ENCODE peak calls at places on chromosomes 5 and 9, in eight cellular contexts. W, S, V, Z, I, P, G and R are unnamed samples. For H3K27me3, the result is how much of the 10 kb centered on the place peaks cover.

GRCh38 chr9:105964171-105964570 is 269.8 kb downstream of the TMEM38B start:
- DNase-seq in W (no peak), S (no peak), V (no peak), Z (no peak), I (no peak), P (no peak), G (no peak), R (no peak)

GRCh38 chr9:126419475-126419874 is 92.8 kb downstream of the MVB12B start:
- DNase-seq in W (no peak), S (no peak), V (peak), Z (no peak), I (no peak), P (no peak), G (no peak), R (no peak)

GRCh38 chr5:174724484-174725260 is at the start of gene MSX2:
- DNase-seq in W (peak), S (peak), V (peak), Z (no peak), I (peak), P (peak), G (no peak), R (peak)

GRCh38 chr5:131634666-131634995 is 398 bp downstream of the RAPGEF6 start:
- DNase-seq in W (no peak), S (no peak), V (no peak), Z (no peak), I (no peak), P (peak), G (peak), R (peak)

GRCh38 chr5:112668016-112668415 is 69.7 kb upstream of the APC start:
- DNase-seq in W (no peak), S (peak), V (no peak), Z (no peak), I (no peak), P (no peak), G (no peak), R (no peak)

GRCh38 chr5:42268630-42269029 is 154.6 kb upstream of the GHR start:
- DNase-seq in W (no peak), S (no peak), V (no peak), Z (no peak), I (no peak), P (no peak), G (peak), R (no peak)

GRCh38 chr5:136200130-136200529 is 7.2 kb upstream of the SMIM32 start:
- DNase-seq in W (no peak), S (no peak), V (no peak), Z (no peak), I (no peak), P (peak), G (no peak), R (peak)

GRCh38 chr9:79447760-79448159 is 124.0 kb upstream of the TLE4 start:
- DNase-seq in W (no peak), S (no peak), V (no peak), Z (no peak), I (no peak), P (no peak), G (no peak), R (no peak)

GRCh38 chr5:170313344-170313743 is 15.8 kb upstream of the LCP2 start:
- DNase-seq in W (no peak), S (no peak), V (no peak), Z (peak), I (no peak), P (no peak), G (no peak), R (no peak)

GRCh38 chr5:54009828-54010227 is 300.5 kb downstream of the ARL15 start:
- DNase-seq in W (no peak), S (no peak), V (no peak), Z (no peak), I (no peak), P (no peak), G (no peak), R (peak)

GRCh38 chr9:17799383-17799782 is 220.5 kb downstream of the SH3GL2 start:
- DNase-seq in W (no peak), S (no peak), V (no peak), Z (no peak), I (no peak), P (no peak), G (no peak), R (no peak)

GRCh38 chr5:71706906-71707305 is 12.2 kb upstream of the CARTPT start:
- DNase-seq in W (no peak), S (no peak), V (no peak), Z (no peak), I (no peak), P (no peak), G (no peak), R (no peak)

GRCh38 chr5:134989291-134989830 is 21.7 kb downstream of the CATSPER3 start:
- DNase-seq in W (no peak), S (no peak), V (no peak), Z (no peak), I (no peak), P (no peak), G (no peak), R (no peak)

GRCh38 chr5:96649938-96650540 is 12.1 kb upstream of the CAST start:
- DNase-seq in W (no peak), S (no peak), V (no peak), Z (no peak), I (no peak), P (no peak), G (no peak), R (no peak)

GRCh38 chr9:134236935-134237629 is 72.7 kb upstream of the RNU6ATAC start:
- DNase-seq in W (no peak), S (no peak), V (no peak), Z (no peak), I (no peak), P (no peak), G (no peak), R (no peak)

GRCh38 chr5:110734101-110734500 is 4.7 kb upstream of the SLC25A46 start:
- DNase-seq in W (no peak), S (no peak), V (no peak), Z (no peak), I (no peak), P (no peak), G (no peak), R (no peak)

GRCh38 chr9:70935856-70936255 is 185.6 kb downstream of the TRPM3 start:
- DNase-seq in W (no peak), S (no peak), V (no peak), Z (no peak), I (no peak), P (no peak), G (no peak), R (no peak)

GRCh38 chr5:80246995-80247729 is 8.7 kb downstream of the SERINC5 start:
- DNase-seq in W (peak), S (peak), V (peak), Z (no peak), I (no peak), P (peak), G (no peak), R (peak)

GRCh38 chr9:24487250-24487861 is 58.3 kb downstream of the IZUMO3 start:
- DNase-seq in W (no peak), S (no peak), V (no peak), Z (no peak), I (no peak), P (no peak), G (no peak), R (no peak)

GRCh38 chr9:136561779-136562178 is 15.9 kb upstream of the NOTCH1 start:
- DNase-seq in W (no peak), S (no peak), V (peak), Z (no peak), I (no peak), P (no peak), G (no peak), R (no peak)

DNA sequence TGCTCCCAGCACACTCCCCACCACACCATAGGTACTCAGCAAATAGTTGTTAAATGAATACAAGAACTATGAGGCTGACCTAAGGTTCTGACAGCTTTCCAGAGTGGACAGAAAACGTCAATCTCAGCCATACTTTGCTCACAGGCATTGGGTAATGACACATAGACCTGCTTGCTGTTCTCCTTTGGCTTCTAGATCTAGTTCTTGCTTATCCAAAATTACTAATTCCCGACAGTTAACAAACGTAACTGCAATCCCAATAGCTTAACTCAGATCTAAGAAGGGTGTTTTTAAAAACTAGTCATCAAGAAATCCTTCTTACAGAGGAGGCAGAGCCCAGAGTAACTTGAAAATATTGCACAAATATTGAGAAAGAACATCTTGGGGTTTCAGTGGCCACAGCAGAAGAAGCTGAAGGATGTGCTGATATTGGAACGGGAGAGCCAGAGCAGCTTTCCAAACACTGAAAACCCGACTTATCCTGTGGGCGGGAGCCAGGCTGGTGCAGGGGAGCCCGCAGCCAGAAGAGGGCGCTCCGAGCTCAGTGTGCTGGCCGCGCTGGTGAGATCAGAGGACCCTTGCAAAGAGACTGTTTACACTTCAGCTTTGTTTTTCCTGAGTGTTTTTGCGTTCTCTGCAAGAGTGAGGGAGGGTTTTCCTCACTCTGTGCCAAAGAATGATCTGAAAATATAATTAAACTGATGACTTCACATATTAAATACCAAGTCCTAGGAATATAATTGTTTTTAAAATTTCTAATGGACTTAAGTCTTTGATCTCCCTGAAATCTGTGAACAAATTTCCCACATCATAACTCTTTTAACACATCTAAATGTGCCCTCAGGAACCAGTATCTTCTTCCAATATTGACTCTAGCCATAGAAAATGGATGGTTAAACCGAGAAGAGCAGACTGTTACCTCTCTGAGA is 30.3 kb downstream of the FGF1 start:
- DNase-seq in W (peak), S (peak), V (peak), Z (peak), I (peak), P (peak), G (peak), R (peak)
- H3K27me3 ChIP-seq in W (under half), S (under half), V (under half), Z (under half), I (under half), P (under half), G (under half), R (under half)

GRCh38 chr5:51377151-51378060 is 5.8 kb upstream of the ISL1 start:
- DNase-seq in W (no peak), S (no peak), V (no peak), Z (no peak), I (no peak), P (no peak), G (no peak), R (no peak)
- H3K27me3 ChIP-seq in W (under half), S (half or more), V (under half), Z (under half), I (under half), P (under half), G (under half), R (half or more)

DNA sequence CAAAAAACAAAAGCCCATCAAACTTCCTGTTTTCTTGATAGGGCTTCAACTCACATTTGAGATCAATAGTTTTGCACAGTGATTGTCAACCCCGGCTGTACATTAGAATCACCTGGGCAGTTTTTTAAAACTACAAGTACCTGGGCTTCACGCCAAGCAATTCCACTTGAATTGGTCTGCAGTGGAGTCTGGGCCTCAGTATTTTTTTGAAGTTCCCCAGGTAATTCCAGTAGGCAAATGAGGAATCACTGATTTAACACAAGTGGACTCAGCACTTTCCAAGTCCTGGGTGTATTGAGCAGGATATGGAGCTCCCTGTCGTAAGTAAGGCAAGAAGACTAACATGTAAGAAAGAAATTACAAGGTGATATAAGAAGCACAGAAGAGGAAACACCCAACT is 14.8 kb upstream of the SMIM15 start:
- DNase-seq in W (no peak), S (no peak), V (no peak), Z (no peak), I (no peak), P (no peak), G (no peak), R (no peak)
- H3K27me3 ChIP-seq in W (under half), S (under half), V (under half), Z (under half), I (under half), P (under half), G (under half), R (under half)

GRCh38 chr5:73379435-73379834 is 69.1 kb downstream of the FOXD1 start:
- DNase-seq in W (no peak), S (no peak), V (no peak), Z (no peak), I (no peak), P (no peak), G (no peak), R (no peak)
- H3K27me3 ChIP-seq in W (under half), S (under half), V (under half), Z (half or more), I (under half), P (under half), G (under half), R (under half)

GRCh38 chr5:79186455-79186854 is 49.5 kb upstream of the JMY start:
- DNase-seq in W (no peak), S (no peak), V (no peak), Z (no peak), I (no peak), P (no peak), G (no peak), R (no peak)

GRCh38 chr5:79191457-79191856 is 44.5 kb upstream of the JMY start:
- DNase-seq in W (no peak), S (no peak), V (no peak), Z (no peak), I (no peak), P (no peak), G (no peak), R (peak)

GRCh38 chr5:79193643-79194042 is 42.3 kb upstream of the JMY start:
- DNase-seq in W (no peak), S (no peak), V (no peak), Z (peak), I (no peak), P (no peak), G (no peak), R (no peak)

GRCh38 chr5:79189439-79190234 is 46.3 kb upstream of the JMY start:
- DNase-seq in W (no peak), S (no peak), V (no peak), Z (no peak), I (no peak), P (no peak), G (no peak), R (no peak)

DNA sequence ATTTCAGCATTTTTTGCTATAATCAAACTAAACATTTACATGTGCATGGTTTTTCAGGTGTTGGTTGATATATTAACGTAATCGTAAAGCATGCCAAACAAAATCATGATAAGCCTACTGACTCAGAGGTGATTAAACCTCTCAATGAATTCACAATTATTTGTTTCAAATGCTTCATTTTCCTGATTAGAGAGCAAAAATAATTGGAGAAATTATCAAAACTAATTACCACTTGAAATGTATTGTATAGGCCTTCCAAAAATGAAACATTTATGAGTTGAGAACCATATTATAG is 45.7 kb upstream of the JMY start:
- DNase-seq in W (no peak), S (no peak), V (no peak), Z (no peak), I (no peak), P (no peak), G (no peak), R (no peak)
- H3K27me3 ChIP-seq in W (under half), S (under half), V (under half), Z (under half), I (under half), P (under half), G (under half), R (under half)

DNA sequence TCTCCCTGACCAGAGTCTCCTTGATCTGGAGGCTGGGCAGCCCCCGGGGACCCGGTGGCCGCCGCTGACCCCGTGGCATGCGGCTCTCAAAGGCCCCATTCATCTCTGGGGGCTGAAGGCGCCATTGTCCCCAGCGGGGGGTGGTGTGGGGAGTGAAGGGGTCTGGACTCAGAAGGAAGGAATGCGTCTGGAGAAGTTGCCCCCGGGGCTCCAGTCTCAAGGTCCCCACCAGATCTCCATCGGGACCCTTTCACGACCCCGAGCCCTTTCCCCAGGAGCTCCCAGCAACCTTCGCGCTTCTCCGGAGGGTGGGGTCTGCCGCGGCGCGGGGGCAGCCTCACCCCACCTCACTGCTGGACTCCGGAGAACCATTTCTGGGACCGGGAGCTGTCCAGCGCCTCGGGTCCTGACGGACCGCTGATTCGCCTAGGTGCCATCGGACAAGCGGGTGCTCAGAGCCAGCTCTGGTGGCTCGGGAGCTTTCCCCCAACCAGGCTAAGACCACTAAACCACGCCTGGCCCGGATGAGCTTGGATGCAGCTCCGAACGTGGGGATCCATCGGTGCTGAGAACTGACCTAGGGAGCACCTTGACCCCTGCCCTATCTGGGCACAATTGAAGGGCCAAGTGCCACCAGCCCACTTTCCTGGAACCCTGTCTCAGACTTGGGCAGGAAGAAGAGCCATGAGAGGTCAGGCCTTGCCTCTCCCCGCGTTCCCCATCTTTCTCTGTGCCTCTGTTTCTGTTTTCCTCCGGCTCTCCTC is 5.2 kb upstream of the PCDH1 start:
- DNase-seq in W (no peak), S (no peak), V (peak), Z (no peak), I (no peak), P (no peak), G (no peak), R (peak)
- H3K27me3 ChIP-seq in W (under half), S (under half), V (under half), Z (under half), I (half or more), P (under half), G (under half), R (under half)

GRCh38 chr5:178307266-178308045 is 74.9 kb upstream of the PHYKPL start:
- DNase-seq in W (no peak), S (no peak), V (peak), Z (no peak), I (no peak), P (no peak), G (no peak), R (no peak)

GRCh38 chr5:178308541-178309092 is 76.0 kb upstream of the PHYKPL start:
- DNase-seq in W (no peak), S (no peak), V (peak), Z (no peak), I (no peak), P (no peak), G (no peak), R (no peak)

GRCh38 chr5:178305801-178306200 is 73.2 kb upstream of the PHYKPL start:
- DNase-seq in W (no peak), S (no peak), V (peak), Z (no peak), I (no peak), P (no peak), G (no peak), R (no peak)

GRCh38 chr5:178304761-178305645 is 72.4 kb upstream of the PHYKPL start:
- DNase-seq in W (no peak), S (no peak), V (peak), Z (no peak), I (no peak), P (no peak), G (no peak), R (no peak)

GRCh38 chr5:178306430-178307225 is 74.0 kb upstream of the PHYKPL start:
- DNase-seq in W (no peak), S (no peak), V (peak), Z (no peak), I (no peak), P (no peak), G (no peak), R (peak)
- H3K27me3 ChIP-seq in W (under half), S (under half), V (under half), Z (under half), I (under half), P (under half), G (under half), R (under half)